ENCODE peak calls at places on chromosomes 16 and 17, in five cellular contexts. One of them, this sample, is unnamed.

GRCh38 chr16:26111900-26112299 is 420.1 kb downstream of the HS3ST4 start:
- DNase-seq in right lobe of liver: no peak
- DNase-seq in HFFc6: no peak
- DNase-seq in GM03348: no peak
- DNase-seq in H54: no peak
- DNase-seq in this sample: no peak

GRCh38 chr17:40175928-40176327 is 1.3 kb upstream of the RAPGEFL1 start:
- DNase-seq in GM03348: no peak
- DNase-seq in H54: no peak
- DNase-seq in HFFc6: no peak
- DNase-seq in right lobe of liver: peak; percentile 1
- DNase-seq in this sample: no peak

GRCh38 chr16:11256657-11257130 is 690 bp upstream of the SOCS1 start:
- DNase-seq in right lobe of liver: peak; percentile 78
- DNase-seq in GM03348: peak; percentile 88
- DNase-seq in H54: peak; percentile 68
- DNase-seq in HFFc6: peak; percentile 30
- DNase-seq in this sample: peak; percentile 72

GRCh38 chr16:17313085-17313611 is 157.6 kb downstream of the XYLT1 start:
- DNase-seq in GM03348: peak; percentile 81
- DNase-seq in HFFc6: peak; percentile 34
- DNase-seq in right lobe of liver: no peak
- DNase-seq in H54: no peak
- DNase-seq in this sample: peak; percentile 33

GRCh38 chr16:70589998-70590471 is 56.3 kb upstream of the IL34 start:
- DNase-seq in right lobe of liver: no peak
- DNase-seq in H54: peak; percentile 19
- DNase-seq in HFFc6: no peak
- DNase-seq in GM03348: peak; percentile 66
- DNase-seq in this sample: no peak

GRCh38 chr17:38894276-38894675 is 24.4 kb downstream of the LASP1 start:
- DNase-seq in right lobe of liver: no peak
- DNase-seq in HFFc6: no peak
- DNase-seq in H54: no peak
- DNase-seq in GM03348: no peak
- DNase-seq in this sample: no peak

GRCh38 chr17:69356625-69357024 is 29.7 kb upstream of the ABCA5 start:
- DNase-seq in GM03348: no peak
- DNase-seq in HFFc6: no peak
- DNase-seq in H54: no peak
- DNase-seq in right lobe of liver: no peak
- DNase-seq in this sample: no peak

GRCh38 chr16:22372882-22373661 is 1.3 kb downstream of the CDR2 start:
- DNase-seq in HFFc6: no peak
- DNase-seq in H54: no peak
- DNase-seq in GM03348: peak; percentile 11
- DNase-seq in right lobe of liver: no peak
- DNase-seq in this sample: no peak

GRCh38 chr17:29159286-29159860 is 20.8 kb downstream of the MYO18A start:
- DNase-seq in HFFc6: no peak
- DNase-seq in H54: no peak
- DNase-seq in GM03348: no peak
- DNase-seq in right lobe of liver: no peak
- DNase-seq in this sample: no peak

GRCh38 chr16:65658339-65659275 is 536.7 kb upstream of the CDH11 start:
- DNase-seq in H54: peak; percentile 38
- DNase-seq in right lobe of liver: no peak
- DNase-seq in GM03348: peak; percentile 89
- DNase-seq in HFFc6: peak; percentile 91
- DNase-seq in this sample: no peak

GRCh38 chr17:75693500-75694481 is 26.7 kb downstream of the SAP30BP start:
- DNase-seq in GM03348: peak; percentile 91
- DNase-seq in HFFc6: peak; percentile 99
- DNase-seq in H54: peak; percentile 75
- DNase-seq in right lobe of liver: peak; percentile 27
- DNase-seq in this sample: peak; percentile 68

GRCh38 chr16:85090873-85091521 is 21.3 kb downstream of the CIBAR2 start:
- DNase-seq in HFFc6: no peak
- DNase-seq in right lobe of liver: peak; percentile 82
- DNase-seq in H54: no peak
- DNase-seq in GM03348: no peak
- DNase-seq in this sample: peak; percentile 82

GRCh38 chr17:79874329-79874981 is 35.2 kb upstream of the CBX4 start:
- DNase-seq in GM03348: peak; percentile 45
- DNase-seq in H54: peak; percentile 53
- DNase-seq in HFFc6: no peak
- DNase-seq in right lobe of liver: peak; percentile 22
- DNase-seq in this sample: no peak

GRCh38 chr17:50423553-50424159 is 2.4 kb upstream of the ACSF2 start:
- DNase-seq in right lobe of liver: no peak
- DNase-seq in HFFc6: peak; percentile 96
- DNase-seq in GM03348: peak; percentile 89
- DNase-seq in H54: peak; percentile 93
- DNase-seq in this sample: peak; percentile 45

GRCh38 chr17:52388941-52389340 is 230.4 kb upstream of the CA10 start:
- DNase-seq in HFFc6: no peak
- DNase-seq in right lobe of liver: no peak
- DNase-seq in H54: no peak
- DNase-seq in GM03348: no peak
- DNase-seq in this sample: no peak

GRCh38 chr17:44444735-44445105 is 55.3 kb upstream of the ITGA2B start:
- DNase-seq in H54: no peak
- DNase-seq in right lobe of liver: no peak
- DNase-seq in GM03348: no peak
- DNase-seq in HFFc6: peak; percentile 30
- DNase-seq in this sample: no peak

This sample was measured in pancreas.